ENCODE peak calls at places on chromosomes 11 and 22, in seven cellular contexts. One of them, this sample, is unnamed.

GRCh38 chr11:74870485-74870884 is 78.4 kb downstream of the XRRA1 start:
- DNase-seq in HCT116: peak; percentile 10
- DNase-seq in K562: peak; percentile 31
- DNase-seq in prostate gland: no peak
- DNase-seq in sigmoid colon: no peak
- DNase-seq in spleen: no peak
- DNase-seq in stomach: no peak
- DNase-seq in this sample: peak; percentile 78

GRCh38 chr22:23401111-23401909 is 178.8 kb downstream of the IGLL1 start:
- DNase-seq in spleen: no peak
- DNase-seq in sigmoid colon: peak; percentile 56
- DNase-seq in stomach: no peak
- DNase-seq in K562: no peak
- DNase-seq in HCT116: no peak
- DNase-seq in prostate gland: no peak
- DNase-seq in this sample: no peak

GRCh38 chr11:121063728-121064127 is 37.3 kb upstream of the TECTA start:
- DNase-seq in HCT116: no peak
- DNase-seq in spleen: no peak
- DNase-seq in prostate gland: no peak
- DNase-seq in sigmoid colon: no peak
- DNase-seq in K562: peak; percentile 17
- DNase-seq in stomach: no peak
- DNase-seq in this sample: peak; percentile 65

GRCh38 chr11:121652982-121653381 is 200.2 kb upstream of the SORL1-AS1 start:
- DNase-seq in spleen: no peak
- DNase-seq in stomach: no peak
- DNase-seq in sigmoid colon: no peak
- DNase-seq in prostate gland: no peak
- DNase-seq in HCT116: no peak
- DNase-seq in K562: peak; percentile 13
- DNase-seq in this sample: peak; percentile 76

GRCh38 chr11:62251698-62252097 is 9.7 kb downstream of the SCGB1D2 start:
- DNase-seq in sigmoid colon: no peak
- DNase-seq in HCT116: no peak
- DNase-seq in K562: no peak
- DNase-seq in prostate gland: no peak
- DNase-seq in spleen: no peak
- DNase-seq in stomach: no peak
- DNase-seq in this sample: no peak

GRCh38 chr11:15826826-15827225 is 529.5 kb downstream of the SOX6 start:
- DNase-seq in sigmoid colon: no peak
- DNase-seq in stomach: no peak
- DNase-seq in spleen: no peak
- DNase-seq in prostate gland: no peak
- DNase-seq in K562: peak; percentile 68
- DNase-seq in HCT116: peak; percentile 4
- DNase-seq in this sample: peak; percentile 84

GRCh38 chr11:118084247-118084646 is 2.5 kb downstream of the SMIM35 start:
- DNase-seq in spleen: no peak
- DNase-seq in stomach: no peak
- DNase-seq in HCT116: no peak
- DNase-seq in prostate gland: peak; percentile 13
- DNase-seq in sigmoid colon: no peak
- DNase-seq in K562: no peak
- DNase-seq in this sample: no peak

GRCh38 chr11:396511-396947 is 2.5 kb downstream of the PKP3 start:
- DNase-seq in K562: no peak
- DNase-seq in spleen: peak; percentile 81
- DNase-seq in stomach: no peak
- DNase-seq in sigmoid colon: no peak
- DNase-seq in prostate gland: no peak
- DNase-seq in HCT116: no peak
- DNase-seq in this sample: peak; percentile 52

GRCh38 chr11:1388763-1389102 is 1.0 kb upstream of the BRSK2 start:
- DNase-seq in prostate gland: no peak
- DNase-seq in stomach: no peak
- DNase-seq in spleen: no peak
- DNase-seq in K562: no peak
- DNase-seq in HCT116: no peak
- DNase-seq in sigmoid colon: no peak
- DNase-seq in this sample: peak; percentile 67

GRCh38 chr11:1766719-1767398 is 3.1 kb upstream of the CTSD start:
- DNase-seq in spleen: peak; percentile 74
- DNase-seq in HCT116: no peak
- DNase-seq in stomach: no peak
- DNase-seq in prostate gland: no peak
- DNase-seq in sigmoid colon: peak; percentile 60
- DNase-seq in K562: no peak
- DNase-seq in this sample: no peak

GRCh38 chr22:35317680-35318290 is 18.1 kb downstream of the TOM1 start:
- DNase-seq in prostate gland: no peak
- DNase-seq in spleen: peak; percentile 21
- DNase-seq in stomach: no peak
- DNase-seq in K562: no peak
- DNase-seq in HCT116: no peak
- DNase-seq in sigmoid colon: no peak
- DNase-seq in this sample: no peak

GRCh38 chr11:114079406-114080072 is 20.0 kb downstream of the ZBTB16 start:
- DNase-seq in stomach: no peak
- DNase-seq in spleen: no peak
- DNase-seq in sigmoid colon: peak; percentile 71
- DNase-seq in prostate gland: no peak
- DNase-seq in HCT116: no peak
- DNase-seq in K562: no peak
- DNase-seq in this sample: no peak

GRCh38 chr11:57597971-57598830 is 716 bp downstream of the SERPING1 start:
- DNase-seq in K562: peak; percentile 72
- DNase-seq in prostate gland: peak; percentile 59
- DNase-seq in stomach: peak; percentile 50
- DNase-seq in spleen: peak; percentile 79
- DNase-seq in HCT116: no peak
- DNase-seq in sigmoid colon: peak; percentile 95
- DNase-seq in this sample: peak; percentile 96

GRCh38 chr11:122113836-122114235 is 2.2 kb downstream of the BLID start:
- DNase-seq in spleen: no peak
- DNase-seq in prostate gland: no peak
- DNase-seq in HCT116: no peak
- DNase-seq in K562: no peak
- DNase-seq in sigmoid colon: no peak
- DNase-seq in stomach: no peak
- DNase-seq in this sample: no peak

GRCh38 chr11:43067681-43068080 is 244.1 kb upstream of the API5 start:
- DNase-seq in spleen: no peak
- DNase-seq in sigmoid colon: no peak
- DNase-seq in HCT116: no peak
- DNase-seq in prostate gland: no peak
- DNase-seq in K562: no peak
- DNase-seq in stomach: no peak
- DNase-seq in this sample: no peak

GRCh38 chr22:44385781-44386180 is 73.0 kb upstream of the SHISAL1 start:
- DNase-seq in K562: no peak
- DNase-seq in HCT116: no peak
- DNase-seq in spleen: peak; percentile 45
- DNase-seq in sigmoid colon: peak; percentile 54
- DNase-seq in prostate gland: no peak
- DNase-seq in stomach: no peak
- DNase-seq in this sample: no peak

GRCh38 chr11:11798586-11799438 is 43.0 kb upstream of the USP47 start:
- DNase-seq in spleen: peak; percentile 92
- DNase-seq in HCT116: peak; percentile 60
- DNase-seq in stomach: peak; percentile 91
- DNase-seq in prostate gland: peak; percentile 62
- DNase-seq in K562: peak; percentile 64
- DNase-seq in sigmoid colon: peak; percentile 92
- DNase-seq in this sample: peak; percentile 86

GRCh38 chr22:21020802-21021429 is 6.0 kb downstream of the P2RX6 start:
- DNase-seq in sigmoid colon: no peak
- DNase-seq in K562: peak; percentile 98
- DNase-seq in spleen: no peak
- DNase-seq in stomach: no peak
- DNase-seq in HCT116: no peak
- DNase-seq in prostate gland: no peak
- DNase-seq in this sample: peak; percentile 85

GRCh38 chr11:13667795-13668101 is 720 bp upstream of the FAR1 start:
- DNase-seq in spleen: no peak
- DNase-seq in stomach: no peak
- DNase-seq in prostate gland: no peak
- DNase-seq in sigmoid colon: no peak
- DNase-seq in K562: no peak
- DNase-seq in HCT116: no peak
- DNase-seq in this sample: no peak

GRCh38 chr11:13668957-13669521 is 571 bp downstream of the FAR1 start:
- DNase-seq in prostate gland: peak; percentile 37
- DNase-seq in HCT116: no peak
- DNase-seq in K562: peak; percentile 76
- DNase-seq in spleen: peak; percentile 93
- DNase-seq in stomach: peak; percentile 41
- DNase-seq in sigmoid colon: peak; percentile 74
- DNase-seq in this sample: peak; percentile 49

GRCh38 chr11:13669544-13670488 is 1.3 kb downstream of the FAR1 start:
- DNase-seq in HCT116: no peak
- DNase-seq in sigmoid colon: no peak
- DNase-seq in prostate gland: no peak
- DNase-seq in stomach: no peak
- DNase-seq in K562: peak; percentile 21
- DNase-seq in spleen: no peak
- DNase-seq in this sample: no peak

GRCh38 chr11:13667245-13667644 is 1.2 kb upstream of the FAR1 start:
- DNase-seq in prostate gland: no peak
- DNase-seq in sigmoid colon: no peak
- DNase-seq in stomach: no peak
- DNase-seq in spleen: no peak
- DNase-seq in K562: no peak
- DNase-seq in HCT116: no peak
- DNase-seq in this sample: no peak

GRCh38 chr11:13668102-13668956 is at the start of gene FAR1:
- DNase-seq in prostate gland: peak; percentile 98
- DNase-seq in sigmoid colon: peak; percentile 99
- DNase-seq in spleen: peak; percentile 100
- DNase-seq in K562: peak; percentile 97
- DNase-seq in HCT116: peak; percentile 95
- DNase-seq in stomach: peak; percentile 96
- DNase-seq in this sample: peak; percentile 98
- TF ChIP-seq POLR2AphosphoS5 in prostate gland: peak; percentile 89
- TF ChIP-seq POLR2AphosphoS5 in sigmoid colon: peak; percentile 92
- TF ChIP-seq POLR2AphosphoS5 in spleen: peak; percentile 87
- TF ChIP-seq POLR2AphosphoS5 in K562: no peak
- TF ChIP-seq POLR2AphosphoS5 in HCT116: peak; percentile 59
- TF ChIP-seq POLR2AphosphoS5 in stomach: peak; percentile 88
- TF ChIP-seq POLR2AphosphoS5 in this sample: peak; percentile 76

GRCh38 chr11:65777241-65777640 is 3.5 kb downstream of the AP5B1 start:
- DNase-seq in K562: no peak
- DNase-seq in prostate gland: no peak
- DNase-seq in spleen: peak; percentile 33
- DNase-seq in stomach: peak; percentile 21
- DNase-seq in HCT116: no peak
- DNase-seq in sigmoid colon: peak; percentile 9
- DNase-seq in this sample: no peak
- TF ChIP-seq POLR2AphosphoS5 in K562: no peak
- TF ChIP-seq POLR2AphosphoS5 in prostate gland: no peak
- TF ChIP-seq POLR2AphosphoS5 in spleen: no peak
- TF ChIP-seq POLR2AphosphoS5 in stomach: no peak
- TF ChIP-seq POLR2AphosphoS5 in HCT116: no peak
- TF ChIP-seq POLR2AphosphoS5 in sigmoid colon: no peak
- TF ChIP-seq POLR2AphosphoS5 in this sample: no peak

GRCh38 chr11:5624489-5625278 is at the start of gene TRIM34:
- DNase-seq in sigmoid colon: peak; percentile 75
- DNase-seq in HCT116: no peak
- DNase-seq in K562: peak; percentile 36
- DNase-seq in spleen: peak; percentile 82
- DNase-seq in prostate gland: peak; percentile 76
- DNase-seq in stomach: peak; percentile 56
- DNase-seq in this sample: peak; percentile 76

GRCh38 chr11:5621580-5621979 is 3.2 kb upstream of the TRIM34 start:
- DNase-seq in K562: no peak
- DNase-seq in spleen: no peak
- DNase-seq in sigmoid colon: no peak
- DNase-seq in stomach: no peak
- DNase-seq in prostate gland: no peak
- DNase-seq in HCT116: no peak
- DNase-seq in this sample: no peak

GRCh38 chr11:5618807-5619206 is 6.0 kb upstream of the TRIM34 start:
- DNase-seq in HCT116: no peak
- DNase-seq in sigmoid colon: no peak
- DNase-seq in prostate gland: no peak
- DNase-seq in K562: no peak
- DNase-seq in stomach: no peak
- DNase-seq in spleen: no peak
- DNase-seq in this sample: no peak

GRCh38 chr11:5622802-5623201 is 2.0 kb upstream of the TRIM34 start:
- DNase-seq in spleen: no peak
- DNase-seq in HCT116: no peak
- DNase-seq in sigmoid colon: no peak
- DNase-seq in stomach: no peak
- DNase-seq in K562: no peak
- DNase-seq in prostate gland: no peak
- DNase-seq in this sample: no peak

DNA sequence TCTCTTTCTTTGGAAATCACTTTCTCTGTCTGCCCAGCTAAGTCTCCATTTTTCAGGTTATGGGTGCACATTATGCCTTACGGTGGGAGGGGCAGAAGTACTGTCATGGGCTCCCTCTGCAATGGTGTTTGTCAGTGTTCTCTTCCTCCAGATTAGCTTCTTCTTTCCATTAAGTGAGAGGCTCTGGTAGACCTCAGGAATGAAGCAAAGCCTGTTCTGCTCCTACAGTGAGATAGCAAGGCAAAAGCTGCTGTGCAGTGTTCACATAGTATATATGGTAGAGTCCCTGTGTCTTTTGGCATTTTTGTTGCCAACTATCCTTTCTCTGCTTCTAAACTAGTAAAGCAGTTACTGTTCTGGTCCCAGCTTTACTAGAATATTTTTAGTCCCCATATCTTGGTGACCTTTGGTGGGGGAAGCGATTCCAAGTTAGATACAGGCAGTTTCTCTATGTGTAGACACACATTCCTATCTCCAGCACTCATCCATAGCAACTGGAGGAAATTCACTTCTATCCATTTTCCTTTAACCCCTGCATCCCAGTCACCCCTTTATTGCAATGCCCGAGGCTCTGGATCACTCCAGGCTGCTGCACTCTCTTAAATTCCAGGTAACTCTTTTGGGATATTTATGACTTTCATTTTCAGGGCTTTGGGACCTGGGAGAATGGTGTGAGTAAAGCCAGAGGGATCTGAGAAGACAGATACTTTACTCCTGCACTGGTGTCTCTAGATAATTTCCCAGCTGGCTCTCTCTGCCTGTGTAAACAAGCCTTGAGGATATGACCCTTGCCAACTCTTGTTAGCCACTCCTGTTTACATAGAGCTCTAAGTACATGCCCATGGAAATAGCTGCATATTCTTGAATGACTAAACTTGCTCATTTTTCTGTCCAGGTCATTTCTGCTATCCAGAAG is 3.9 kb upstream of the TRIM34 start:
- DNase-seq in sigmoid colon: no peak
- DNase-seq in stomach: no peak
- DNase-seq in HCT116: no peak
- DNase-seq in K562: no peak
- DNase-seq in spleen: no peak
- DNase-seq in prostate gland: peak; percentile 43
- DNase-seq in this sample: no peak
- TF ChIP-seq POLR2AphosphoS5 in sigmoid colon: no peak
- TF ChIP-seq POLR2AphosphoS5 in stomach: no peak
- TF ChIP-seq POLR2AphosphoS5 in HCT116: no peak
- TF ChIP-seq POLR2AphosphoS5 in K562: peak; percentile 40
- TF ChIP-seq POLR2AphosphoS5 in spleen: no peak
- TF ChIP-seq POLR2AphosphoS5 in prostate gland: peak; percentile 60
- TF ChIP-seq POLR2AphosphoS5 in this sample: no peak

GRCh38 chr11:73141309-73142127 is 600 bp downstream of the FCHSD2 start:
- DNase-seq in HCT116: peak; percentile 13
- DNase-seq in stomach: peak; percentile 63
- DNase-seq in K562: peak; percentile 34
- DNase-seq in spleen: peak; percentile 95
- DNase-seq in prostate gland: peak; percentile 36
- DNase-seq in sigmoid colon: peak; percentile 88
- DNase-seq in this sample: peak; percentile 80
- TF ChIP-seq POLR2AphosphoS5 in HCT116: no peak
- TF ChIP-seq POLR2AphosphoS5 in stomach: no peak
- TF ChIP-seq POLR2AphosphoS5 in K562: no peak
- TF ChIP-seq POLR2AphosphoS5 in spleen: no peak
- TF ChIP-seq POLR2AphosphoS5 in prostate gland: no peak
- TF ChIP-seq POLR2AphosphoS5 in sigmoid colon: no peak
- TF ChIP-seq POLR2AphosphoS5 in this sample: no peak